ENCODE peak calls at places on chromosome 11, in seven cellular contexts. V is heart right ventricle, D is A172, Y is GM19239, W is NCI-H1694 treated with DMSO at 0.1 percent for 48 hours, X is fibroblast of villous mesenchyme, J is NCI-H187 treated with DMSO at 0.1 percent for 48 hours. E is an unnamed sample.

GRCh38 chr11:21177379-21177778 is 508.0 kb downstream of the NELL1 start:
- DNase-seq in Y (no peak), W (no peak), D (no peak), J (no peak), X (no peak), V (no peak), E (no peak)

GRCh38 chr11:86513746-86514373 is 139.2 kb downstream of the CCDC81 start:
- DNase-seq in D (no peak), V (no peak), J (no peak), Y (no peak), W (no peak), X (no peak), E (no peak)

GRCh38 chr11:3866206-3866605 is 10.7 kb downstream of the STIM1 start:
- DNase-seq in W (no peak), Y (no peak), J (no peak), V (peak; percentile 12), X (peak; percentile 26), D (no peak), E (no peak)

GRCh38 chr11:68337399-68337835 is 25.0 kb downstream of the LRP5 start:
- DNase-seq in Y (no peak), J (no peak), X (no peak), D (no peak), V (no peak), W (no peak), E (no peak)

GRCh38 chr11:114679505-114679904 is 1.2 kb downstream of the NXPE2 start:
- DNase-seq in W (no peak), X (no peak), J (no peak), Y (no peak), V (no peak), D (no peak), E (no peak)

GRCh38 chr11:8671651-8672062 is 10.8 kb downstream of the TRIM66 start:
- DNase-seq in D (peak; percentile 75), W (peak; percentile 37), X (peak; percentile 74), Y (no peak), J (no peak), V (peak; percentile 49), E (peak; percentile 70)

GRCh38 chr11:65546217-65546958 is 11.8 kb downstream of the LTBP3 start:
- DNase-seq in D (no peak), W (no peak), J (peak; percentile 40), X (no peak), Y (peak; percentile 99), V (peak; percentile 54), E (no peak)

GRCh38 chr11:57568330-57568766 is 876 bp upstream of the UBE2L6 start:
- DNase-seq in J (no peak), V (peak; percentile 85), W (peak; percentile 63), Y (no peak), D (peak; percentile 67), X (peak; percentile 78), E (peak; percentile 46)

GRCh38 chr11:116840224-116840745 is 2.9 kb upstream of the APOA1 start:
- DNase-seq in X (peak; percentile 55), J (no peak), Y (no peak), W (no peak), V (no peak), D (no peak), E (no peak)

E was measured in DMS 273 treated with DMSO at 0.1 percent for 48 hours.